ENCODE peak calls at places on chromosomes 12 and 14, in ten cellular contexts. Z is heart left ventricle; Q is heart right ventricle; H is GM23338; P is naive thymus-derived CD4-positive, alpha-beta T cell; M is upper lobe of left lung; L is Right ventricle myocardium superior; A is left cardiac atrium; V is lung; F is T-helper 17 cell. W is an unnamed sample.

GRCh38 chr12:48119834-48120195 is 651 bp downstream of the PFKM start:
- ATAC-seq in Z (no peak), H (no peak), L (peak; percentile 29), V (no peak), P (no peak), A (peak; percentile 8), F (no peak), M (peak; percentile 10), Q (peak; percentile 1), W (peak; percentile 52)

GRCh38 chr12:20483776-20484175 is 115.4 kb downstream of the PDE3A start:
- ATAC-seq in M (no peak), A (no peak), H (no peak), P (no peak), V (no peak), Z (no peak), Q (no peak), L (no peak), F (no peak), W (peak; percentile 56)

GRCh38 chr14:88981948-88982347 is 157.5 kb downstream of the TTC8 start:
- ATAC-seq in V (no peak), Z (no peak), M (no peak), H (no peak), A (no peak), F (no peak), P (no peak), L (no peak), Q (no peak), W (no peak)

GRCh38 chr12:103824845-103825244 is 16.2 kb downstream of the NT5DC3 start:
- ATAC-seq in M (peak; percentile 34), A (no peak), F (no peak), L (no peak), P (no peak), Q (no peak), Z (no peak), V (no peak), H (no peak), W (peak; percentile 56)

GRCh38 chr12:110149104-110149660 is 25.0 kb downstream of the IFT81 start:
- ATAC-seq in V (no peak), H (no peak), F (no peak), A (no peak), Q (no peak), P (no peak), Z (no peak), M (no peak), L (no peak), W (no peak)

GRCh38 chr12:23025372-23026021 is 400.5 kb downstream of the ETNK1 start:
- ATAC-seq in Z (no peak), L (no peak), H (no peak), P (no peak), V (no peak), M (no peak), Q (no peak), F (no peak), A (no peak), W (no peak)

GRCh38 chr14:37977481-37977880 is 230.2 kb upstream of the SSTR1 start:
- ATAC-seq in L (no peak), Q (no peak), M (no peak), Z (no peak), H (no peak), A (no peak), F (no peak), V (no peak), P (no peak), W (no peak)

GRCh38 chr12:46089414-46090162 is 99.2 kb upstream of the SCAF11 start:
- ATAC-seq in A (no peak), L (no peak), P (no peak), F (no peak), M (no peak), Z (no peak), V (no peak), H (no peak), Q (no peak), W (no peak)

GRCh38 chr14:76768201-76768656 is 7.0 kb downstream of the VASH1 start:
- ATAC-seq in P (peak; percentile 98), Z (peak; percentile 90), A (peak; percentile 88), M (peak; percentile 76), Q (peak; percentile 89), L (peak; percentile 82), H (peak; percentile 72), V (peak; percentile 80), F (peak; percentile 96), W (no peak)